ENCODE peak calls at places on chromosome 2, in nine cellular contexts. E, P, R, Y, H, W, Z, S and G are unnamed samples.

GRCh38 chr2:112032615-112033457 is 22.2 kb upstream of the TMEM87B start:
- DNase-seq in E (peak), P (peak), R (no peak), Y (no peak), H (no peak), W (no peak), Z (peak), S (peak), G (no peak)

GRCh38 chr2:158756976-158757375 is 38.1 kb upstream of the DAPL1 start:
- DNase-seq in E (no peak), P (no peak), R (no peak), Y (peak), H (no peak), W (no peak), Z (no peak), S (no peak), G (no peak)

GRCh38 chr2:202750778-202751427 is 116.1 kb downstream of the FAM117B start:
- DNase-seq in E (no peak), P (peak), R (no peak), Y (no peak), H (no peak), W (no peak), Z (no peak), S (no peak), G (no peak)

GRCh38 chr2:108612514-108613183 is 78.4 kb downstream of the LIMS1 start:
- DNase-seq in E (no peak), P (no peak), R (peak), Y (peak), H (no peak), W (no peak), Z (peak), S (no peak), G (no peak)

GRCh38 chr2:225008179-225008829 is 34.0 kb downstream of the DOCK10 start:
- DNase-seq in E (no peak), P (peak), R (no peak), Y (no peak), H (no peak), W (no peak), Z (no peak), S (no peak), G (no peak)

GRCh38 chr2:21054011-21054410 is 10.1 kb upstream of the APOB start:
- DNase-seq in E (no peak), P (no peak), R (no peak), Y (no peak), H (no peak), W (no peak), Z (no peak), S (no peak), G (no peak)

GRCh38 chr2:96103388-96103705 is 13.0 kb downstream of the ADRA2B start:
- DNase-seq in E (no peak), P (no peak), R (no peak), Y (no peak), H (no peak), W (no peak), Z (peak), S (no peak), G (no peak)

GRCh38 chr2:204140258-204140657 is 203.7 kb downstream of the ICOS start:
- DNase-seq in E (no peak), P (no peak), R (no peak), Y (no peak), H (no peak), W (no peak), Z (no peak), S (no peak), G (no peak)

GRCh38 chr2:155060906-155061305 is 362.4 kb downstream of the KCNJ3 start:
- DNase-seq in E (no peak), P (no peak), R (no peak), Y (no peak), H (no peak), W (no peak), Z (no peak), S (no peak), G (no peak)

GRCh38 chr2:161030260-161031063 is 129.8 kb upstream of the TANK start:
- DNase-seq in E (no peak), P (no peak), R (no peak), Y (no peak), H (no peak), W (no peak), Z (no peak), S (no peak), G (no peak)

GRCh38 chr2:100900156-100900795 is 80.3 kb downstream of the NPAS2 start:
- DNase-seq in E (no peak), P (no peak), R (no peak), Y (no peak), H (no peak), W (no peak), Z (no peak), S (no peak), G (no peak)

GRCh38 chr2:234348081-234348480 is 148.8 kb downstream of the ARL4C start:
- DNase-seq in E (no peak), P (no peak), R (no peak), Y (no peak), H (no peak), W (no peak), Z (no peak), S (no peak), G (no peak)

GRCh38 chr2:228048838-228049490 is 132.5 kb downstream of the SPHKAP start:
- DNase-seq in E (peak), P (peak), R (no peak), Y (no peak), H (no peak), W (no peak), Z (no peak), S (no peak), G (peak)

GRCh38 chr2:155250800-155251199 is 552.3 kb downstream of the KCNJ3 start:
- DNase-seq in E (no peak), P (peak), R (no peak), Y (no peak), H (no peak), W (no peak), Z (no peak), S (no peak), G (no peak)

GRCh38 chr2:239319261-239319661 is 81.6 kb downstream of the HDAC4 start:
- DNase-seq in E (peak), P (peak), R (no peak), Y (peak), H (no peak), W (peak), Z (peak), S (no peak), G (no peak)

GRCh38 chr2:237691200-237691907 is 64.0 kb downstream of the LRRFIP1 start:
- DNase-seq in E (peak), P (peak), R (no peak), Y (no peak), H (no peak), W (no peak), Z (no peak), S (no peak), G (peak)

GRCh38 chr2:188235364-188235763 is 56.3 kb upstream of the GULP1 start:
- DNase-seq in E (no peak), P (no peak), R (no peak), Y (peak), H (no peak), W (no peak), Z (no peak), S (no peak), G (no peak)

GRCh38 chr2:4549811-4550210 is 846.4 kb downstream of the DCDC2C start:
- DNase-seq in E (no peak), P (no peak), R (no peak), Y (no peak), H (no peak), W (no peak), Z (no peak), S (no peak), G (no peak)

GRCh38 chr2:158953926-158954763 is 14.3 kb upstream of the TANC1 start:
- DNase-seq in E (peak), P (peak), R (peak), Y (peak), H (peak), W (peak), Z (peak), S (peak), G (no peak)